ENCODE peak calls at places on chromosomes 16 and 17, in seven cellular contexts. O, T, C, X, Q, K and J are unnamed samples.

GRCh38 chr16:21121150-21121549 is 29.5 kb downstream of the DNAH3 start:
- DNase-seq in X (no peak), T (no peak), O (no peak), Q (no peak), K (no peak), C (no peak), J (peak; percentile 50)

GRCh38 chr17:63843387-63844292 is 1.2 kb upstream of the SMARCD2 start:
- DNase-seq in K (peak; percentile 45), Q (peak; percentile 71), X (no peak), C (no peak), T (peak; percentile 82), O (peak; percentile 44), J (no peak)

GRCh38 chr16:621526-622105 is 9.2 kb upstream of the WFIKKN1 start:
- DNase-seq in C (no peak), X (no peak), O (no peak), T (no peak), Q (no peak), K (no peak), J (no peak)

GRCh38 chr16:49986351-49987124 is 38.5 kb upstream of the CNEP1R1 start:
- DNase-seq in X (no peak), O (no peak), Q (no peak), C (no peak), K (no peak), T (no peak), J (no peak)

GRCh38 chr17:77440571-77440981 is 299.8 kb downstream of the SEC14L1 start:
- DNase-seq in T (no peak), O (no peak), C (no peak), K (peak; percentile 29), Q (no peak), X (no peak), J (no peak)

GRCh38 chr17:74303300-74303699 is 22.7 kb upstream of the KIF19 start:
- DNase-seq in K (no peak), O (no peak), X (no peak), Q (no peak), C (no peak), T (no peak), J (no peak)

GRCh38 chr17:74780443-74781238 is 4.5 kb upstream of the NAT9 start:
- DNase-seq in O (no peak), X (peak; percentile 75), T (no peak), C (no peak), K (no peak), Q (no peak), J (no peak)

GRCh38 chr17:45584092-45585036 is 93.8 kb upstream of the PLEKHM1 start:
- DNase-seq in O (no peak), X (peak; percentile 61), K (peak; percentile 85), T (peak; percentile 95), C (no peak), Q (peak; percentile 73), J (no peak)

GRCh38 chr17:79666111-79666510 is 55.3 kb upstream of the RBFOX3 start:
- DNase-seq in C (no peak), O (no peak), X (peak; percentile 13), K (no peak), Q (no peak), T (no peak), J (no peak)

GRCh38 chr17:75373290-75373689 is 32.2 kb downstream of the GRB2 start:
- DNase-seq in Q (no peak), O (no peak), T (no peak), X (no peak), K (no peak), C (no peak), J (no peak)

GRCh38 chr17:61294777-61295176 is 104.9 kb upstream of the TBX2 start:
- DNase-seq in Q (no peak), X (no peak), C (no peak), K (no peak), T (no peak), O (no peak), J (peak; percentile 31)

GRCh38 chr17:28579526-28579925 is 2.8 kb upstream of the ALDOC start:
- DNase-seq in O (no peak), K (no peak), Q (no peak), C (no peak), T (no peak), X (no peak), J (no peak)

GRCh38 chr16:3186946-3187690 is 886 bp upstream of the OR1F1 start:
- DNase-seq in T (no peak), X (no peak), K (no peak), Q (no peak), C (no peak), O (no peak), J (no peak)
- H3K4me3 ChIP-seq in T (no peak overlapping the region), X (no peak overlapping the region), K (no peak overlapping the region), Q (no peak overlapping the region), C (no peak overlapping the region), O (no peak overlapping the region), J (no peak overlapping the region)

GRCh38 chr16:27083861-27084261 is 17.1 kb downstream of the C16orf82 start:
- DNase-seq in O (no peak), C (no peak), K (no peak), X (no peak), Q (no peak), T (no peak), J (no peak)

GRCh38 chr16:27085182-27085581 is 18.5 kb downstream of the C16orf82 start:
- DNase-seq in K (no peak), T (no peak), C (no peak), O (no peak), X (no peak), Q (no peak), J (no peak)

GRCh38 chr16:27084296-27085065 is 17.8 kb downstream of the C16orf82 start:
- DNase-seq in T (no peak), X (no peak), O (no peak), Q (no peak), C (no peak), K (no peak), J (no peak)

GRCh38 chr16:27080870-27081269 is 14.1 kb downstream of the C16orf82 start:
- DNase-seq in T (no peak), C (no peak), X (no peak), Q (no peak), K (no peak), O (no peak), J (no peak)
- TF ChIP-seq CTCF in T (no peak), C (no peak), X (peak; percentile 67), Q (no peak), K (peak; percentile 18), O (peak; percentile 52), J (peak; percentile 44)

GRCh38 chr16:10130482-10130996 is 51.7 kb downstream of the GRIN2A start:
- DNase-seq in Q (no peak), K (no peak), O (no peak), X (no peak), C (no peak), T (no peak), J (no peak)
- H3K4me3 ChIP-seq in Q (no peak overlapping the region), K (no peak overlapping the region), O (no peak overlapping the region), X (no peak overlapping the region), C (no peak overlapping the region), T (no peak overlapping the region), J (no peak overlapping the region)

DNA sequence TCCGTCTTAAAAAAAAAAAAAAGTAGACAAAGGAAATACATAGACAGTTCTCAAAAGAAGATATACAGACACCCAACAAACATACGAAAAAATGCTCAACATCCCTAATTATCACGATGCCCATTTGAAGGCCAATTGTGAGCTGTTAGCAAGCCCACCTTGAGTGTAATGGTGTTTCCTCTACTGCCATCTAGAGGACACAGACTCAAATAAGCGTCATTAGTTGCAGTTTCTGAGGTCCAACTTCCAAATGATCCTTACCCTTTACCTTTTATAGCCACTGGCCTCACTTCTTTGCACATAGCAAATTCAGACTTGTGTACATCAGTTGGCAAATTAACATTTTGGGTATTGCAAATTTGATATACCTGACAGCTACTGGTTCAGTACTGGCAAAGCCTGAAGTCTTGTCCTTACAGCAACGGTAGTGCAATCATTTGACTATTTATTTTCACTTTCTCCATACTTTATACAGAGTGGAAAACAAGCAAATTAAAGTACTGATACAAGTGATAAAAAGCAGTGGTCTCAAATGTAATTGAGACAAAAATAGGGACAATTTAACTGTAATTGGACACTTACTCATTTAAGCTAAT is 536.3 kb upstream of the EEF2KMT start:
- DNase-seq in C (no peak), X (no peak), Q (no peak), K (no peak), T (no peak), O (no peak), J (no peak)
- TF ChIP-seq CTCF in C (peak; percentile 27), X (peak; percentile 36), Q (no peak), K (peak; percentile 31), T (no peak), O (peak; percentile 18), J (peak; percentile 59)

GRCh38 chr17:42179911-42180410 is 981 bp downstream of the KCNH4 start:
- DNase-seq in O (no peak), Q (peak; percentile 72), K (peak; percentile 34), X (peak; percentile 58), T (no peak), C (no peak), J (no peak)
- H3K4me3 ChIP-seq in O (no peak overlapping the region), Q (no peak overlapping the region), K (no peak overlapping the region), X (no peak overlapping the region), T (no peak overlapping the region), C (no peak overlapping the region), J (no peak overlapping the region)

GRCh38 chr16:85689285-85689949 is 663 bp upstream of the GINS2 start:
- DNase-seq in Q (no peak), T (peak; percentile 50), O (no peak), X (peak; percentile 80), K (no peak), C (no peak), J (no peak)

GRCh38 chr16:85686912-85687591 is 1.7 kb downstream of the GINS2 start:
- DNase-seq in X (no peak), K (peak; percentile 67), Q (no peak), C (no peak), T (peak; percentile 29), O (no peak), J (no peak)

GRCh38 chr16:85688586-85689284 is at the start of gene GINS2:
- DNase-seq in K (peak; percentile 93), Q (peak; percentile 88), T (peak; percentile 96), O (peak; percentile 59), X (peak; percentile 97), C (peak; percentile 51), J (no peak)

GRCh38 chr16:85689950-85690320 is 1.2 kb upstream of the GINS2 start:
- DNase-seq in X (no peak), O (no peak), T (no peak), C (no peak), K (no peak), Q (no peak), J (no peak)

DNA sequence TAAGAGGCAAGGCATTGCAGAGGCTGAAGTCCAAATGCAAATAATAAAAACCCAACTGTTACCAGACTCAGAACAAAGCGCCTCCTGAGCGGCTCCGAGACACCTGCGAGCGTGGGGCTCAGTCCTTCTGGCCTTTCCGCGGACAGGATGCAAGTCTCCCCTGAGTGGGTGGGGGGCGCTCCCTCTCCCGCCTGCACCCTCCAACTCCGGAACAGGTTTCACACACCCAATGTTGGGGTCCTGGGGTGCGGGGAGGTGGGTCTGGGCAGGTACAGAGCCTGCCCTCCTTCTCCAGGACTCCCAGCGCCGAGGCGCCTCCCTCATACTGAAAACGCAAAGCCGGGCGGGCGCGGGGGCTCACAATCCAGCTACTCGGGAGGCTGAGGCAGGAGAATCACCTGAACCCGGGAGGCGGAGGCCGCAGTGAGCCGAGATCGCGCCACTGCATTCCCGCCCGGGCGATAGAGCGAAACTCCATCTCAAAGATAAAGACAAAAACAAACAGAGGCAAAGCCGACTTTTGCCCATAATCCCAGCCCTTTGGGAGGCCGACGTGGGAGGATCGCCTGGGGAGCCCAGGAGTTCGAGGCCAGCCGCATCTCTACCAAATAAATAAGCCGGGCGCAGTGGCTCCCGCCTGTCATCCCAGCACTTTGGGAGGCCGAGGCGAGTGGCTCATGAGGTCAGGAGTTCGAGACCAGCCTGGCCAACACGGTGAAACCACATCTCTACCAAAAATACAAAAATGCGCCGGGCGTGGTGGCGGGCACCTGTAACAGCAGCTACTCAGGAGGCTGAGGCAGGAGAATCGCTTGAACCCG is 893 bp downstream of the GINS2 start:
- DNase-seq in Q (no peak), O (no peak), X (no peak), C (no peak), K (peak; percentile 54), T (peak; percentile 75), J (no peak)
- TF ChIP-seq CTCF in Q (no peak), O (no peak), X (no peak), C (no peak), K (peak; percentile 36), T (no peak), J (no peak)